ENCODE peak calls at places on chromosomes 11 and 22, in eight cellular contexts. R, S, U, C, O, A, H and Z are unnamed samples.
A peak's percentile ranks its signal among the peaks of the same experiment; 100 is the strongest.

GRCh38 chr22:37604875-37605274 is 3.8 kb upstream of the GGA1 start:
- DNase-seq in H (no peak), A (no peak), R (peak; percentile 28), S (no peak), C (peak; percentile 34), O (no peak), U (no peak), Z (no peak)

GRCh38 chr22:33402325-33402724 is 344.1 kb upstream of the SYN3 start:
- DNase-seq in C (no peak), H (no peak), R (no peak), A (no peak), S (no peak), U (no peak), O (no peak), Z (no peak)

GRCh38 chr11:15988693-15989231 is 367.6 kb downstream of the SOX6 start:
- DNase-seq in O (no peak), U (no peak), S (no peak), C (no peak), R (no peak), H (no peak), A (no peak), Z (no peak)

GRCh38 chr22:39242809-39243442 is 1.9 kb downstream of the PDGFB start:
- DNase-seq in C (peak; percentile 31), R (peak; percentile 39), O (no peak), S (no peak), U (no peak), H (peak; percentile 28), A (no peak), Z (no peak)

GRCh38 chr11:62133328-62134065 is 9.7 kb downstream of the INCENP start:
- DNase-seq in R (no peak), A (no peak), C (no peak), O (no peak), H (no peak), U (no peak), S (no peak), Z (no peak)

GRCh38 chr11:115530752-115531151 is 26.5 kb upstream of the CADM1 start:
- DNase-seq in O (no peak), S (no peak), R (no peak), A (no peak), H (no peak), C (no peak), U (no peak), Z (no peak)

GRCh38 chr11:38723361-38723760 is 2125.3 kb upstream of the RAG2 start:
- DNase-seq in C (no peak), R (no peak), A (no peak), H (no peak), S (no peak), U (no peak), O (no peak), Z (no peak)

GRCh38 chr22:40053460-40053859 is 58.7 kb downstream of the FAM83F start:
- DNase-seq in R (no peak), O (no peak), H (no peak), C (no peak), S (no peak), U (no peak), A (no peak), Z (no peak)

GRCh38 chr11:1656670-1657069 is 27.1 kb downstream of the KRTAP5-5 start:
- DNase-seq in H (no peak), S (no peak), C (no peak), A (no peak), R (no peak), U (no peak), O (no peak), Z (no peak)